ENCODE peak calls at places on chromosomes 11 and 22, in ten cellular contexts. V, Y, E, J, B, L, N, D, S and U are unnamed samples.

GRCh38 chr11:104106136-104106754 is 57.7 kb downstream of the PDGFD start:
- DNase-seq in V (no peak), Y (no peak), E (no peak), J (no peak), B (no peak), L (no peak), N (no peak), D (no peak), S (no peak), U (no peak)

GRCh38 chr11:121250843-121251242 is 41.7 kb upstream of the SC5D start:
- DNase-seq in V (no peak), Y (no peak), E (no peak), J (no peak), B (no peak), L (no peak), N (no peak), D (no peak), S (no peak), U (no peak)

GRCh38 chr11:131666006-131666405 is 295.6 kb downstream of the NTM start:
- DNase-seq in V (no peak), Y (no peak), E (no peak), J (no peak), B (no peak), L (no peak), N (no peak), D (no peak), S (no peak), U (no peak)

GRCh38 chr11:64094463-64095223 is 58.9 kb downstream of the FLRT1 start:
- DNase-seq in V (no peak), Y (no peak), E (no peak), J (peak; percentile 93), B (peak; percentile 22), L (peak; percentile 69), N (peak; percentile 99), D (no peak), S (no peak), U (no peak)

GRCh38 chr11:28911829-28912228 is 803.6 kb downstream of the METTL15 start:
- DNase-seq in V (no peak), Y (no peak), E (no peak), J (no peak), B (no peak), L (no peak), N (no peak), D (no peak), S (no peak), U (no peak)

GRCh38 chr11:132349806-132350733 is 979.7 kb downstream of the NTM start:
- DNase-seq in V (no peak), Y (no peak), E (no peak), J (peak; percentile 85), B (no peak), L (no peak), N (no peak), D (no peak), S (no peak), U (no peak)

GRCh38 chr22:39973656-39974055 is 13.5 kb downstream of the TMA7B start:
- DNase-seq in V (no peak), Y (no peak), E (no peak), J (no peak), B (no peak), L (no peak), N (no peak), D (no peak), S (no peak), U (peak; percentile 53)

GRCh38 chr22:27100789-27101188 is 443.4 kb downstream of the MIAT start:
- DNase-seq in V (no peak), Y (no peak), E (no peak), J (peak; percentile 56), B (no peak), L (peak; percentile 57), N (no peak), D (no peak), S (no peak), U (peak; percentile 74)

GRCh38 chr11:21225860-21226259 is 556.5 kb downstream of the NELL1 start:
- DNase-seq in V (no peak), Y (no peak), E (no peak), J (no peak), B (no peak), L (no peak), N (no peak), D (no peak), S (no peak), U (no peak)

GRCh38 chr22:50544078-50544745 is 1.5 kb upstream of the KLHDC7B start:
- DNase-seq in V (no peak), Y (peak; percentile 57), E (no peak), J (no peak), B (peak; percentile 91), L (peak; percentile 89), N (no peak), D (no peak), S (no peak), U (peak; percentile 72)

GRCh38 chr22:40324468-40325305 is 21.6 kb upstream of the ADSL start:
- DNase-seq in V (no peak), Y (no peak), E (no peak), J (no peak), B (peak; percentile 31), L (no peak), N (no peak), D (no peak), S (no peak), U (no peak)

GRCh38 chr11:19349340-19350025 is 108.7 kb upstream of the E2F8 start:
- DNase-seq in V (no peak), Y (no peak), E (no peak), J (peak; percentile 51), B (no peak), L (no peak), N (no peak), D (no peak), S (no peak), U (no peak)

GRCh38 chr11:36091256-36091811 is 147.5 kb downstream of the LDLRAD3 start:
- DNase-seq in V (no peak), Y (no peak), E (no peak), J (peak; percentile 73), B (no peak), L (no peak), N (no peak), D (no peak), S (no peak), U (no peak)

GRCh38 chr22:46851941-46852340 is 89.5 kb downstream of the TBC1D22A start:
- DNase-seq in V (no peak), Y (no peak), E (no peak), J (no peak), B (no peak), L (no peak), N (no peak), D (no peak), S (no peak), U (no peak)

GRCh38 chr22:45082795-45083194 is 73.0 kb upstream of the PHF21B start:
- DNase-seq in V (no peak), Y (no peak), E (no peak), J (peak; percentile 59), B (no peak), L (peak; percentile 78), N (no peak), D (no peak), S (no peak), U (no peak)

GRCh38 chr11:61957028-61957770 is 7.0 kb downstream of the BEST1 start:
- DNase-seq in V (no peak), Y (no peak), E (no peak), J (no peak), B (no peak), L (no peak), N (no peak), D (no peak), S (no peak), U (no peak)

GRCh38 chr11:67347964-67348749 is 5.2 kb downstream of the POLD4 start:
- DNase-seq in V (no peak), Y (no peak), E (no peak), J (peak; percentile 38), B (no peak), L (no peak), N (no peak), D (no peak), S (no peak), U (no peak)

GRCh38 chr11:22163394-22163797 is 29.5 kb upstream of the ANO5 start:
- DNase-seq in V (no peak), Y (no peak), E (no peak), J (peak; percentile 45), B (peak; percentile 6), L (no peak), N (no peak), D (no peak), S (no peak), U (no peak)

GRCh38 chr11:76232026-76232665 is 25.8 kb upstream of the WNT11 start:
- DNase-seq in V (no peak), Y (no peak), E (no peak), J (peak; percentile 44), B (peak; percentile 23), L (no peak), N (no peak), D (no peak), S (no peak), U (no peak)

GRCh38 chr11:18379201-18379600 is 15.2 kb upstream of the LDHA start:
- DNase-seq in V (no peak), Y (no peak), E (no peak), J (no peak), B (no peak), L (no peak), N (no peak), D (no peak), S (no peak), U (peak; percentile 95)

GRCh38 chr22:21697866-21698265 is 32.1 kb downstream of the PPIL2 start:
- DNase-seq in V (no peak), Y (no peak), E (no peak), J (no peak), B (no peak), L (no peak), N (no peak), D (no peak), S (no peak), U (no peak)

GRCh38 chr11:72005347-72006260 is 6.9 kb downstream of the IL18BP start:
- DNase-seq in V (no peak), Y (no peak), E (no peak), J (no peak), B (no peak), L (no peak), N (no peak), D (no peak), S (no peak), U (no peak)

GRCh38 chr22:21996175-21996574 is 13.6 kb upstream of the TOP3B start:
- DNase-seq in V (no peak), Y (no peak), E (no peak), J (no peak), B (no peak), L (no peak), N (no peak), D (no peak), S (no peak), U (no peak)

GRCh38 chr22:40261783-40262182 is 84.1 kb downstream of the TNRC6B start:
- DNase-seq in V (no peak), Y (peak; percentile 19), E (no peak), J (no peak), B (no peak), L (no peak), N (no peak), D (no peak), S (no peak), U (no peak)

GRCh38 chr11:18307461-18308139 is 14.3 kb downstream of the HPS5 start:
- DNase-seq in V (no peak), Y (no peak), E (no peak), J (no peak), B (no peak), L (no peak), N (no peak), D (no peak), S (no peak), U (no peak)